ENCODE peak calls at places on chromosomes 1 and 21, in ten cellular contexts. R, W, U, D, Q, J, X, L, O and Z are unnamed samples.

GRCh38 chr1:39854314-39854713 is 29.0 kb downstream of the TRIT1 start:
- DNase-seq in R (no peak), W (no peak), U (no peak), D (no peak), Q (no peak), J (no peak), X (no peak), L (no peak), O (no peak), Z (no peak)

GRCh38 chr21:36627242-36627641 is 71.7 kb upstream of the SIM2 start:
- DNase-seq in R (no peak), W (no peak), U (no peak), D (no peak), Q (peak; percentile 30), J (no peak), X (no peak), L (no peak), O (no peak), Z (no peak)

GRCh38 chr1:12019858-12020509 is 686 bp downstream of the MIIP start:
- DNase-seq in R (no peak), W (peak; percentile 54), U (no peak), D (no peak), Q (peak; percentile 56), J (no peak), X (no peak), L (no peak), O (no peak), Z (no peak)

GRCh38 chr1:28046716-28047115 is 41.7 kb downstream of the EYA3 start:
- DNase-seq in R (no peak), W (no peak), U (no peak), D (no peak), Q (no peak), J (no peak), X (no peak), L (no peak), O (no peak), Z (no peak)

GRCh38 chr1:200279810-200280411 is 129.9 kb downstream of the ZNF281 start:
- DNase-seq in R (peak; percentile 42), W (peak; percentile 63), U (peak; percentile 72), D (no peak), Q (peak; percentile 81), J (peak; percentile 55), X (no peak), L (peak; percentile 36), O (no peak), Z (peak; percentile 53)

GRCh38 chr1:31689821-31690220 is 14.0 kb downstream of the COL16A1 start:
- DNase-seq in R (no peak), W (no peak), U (no peak), D (no peak), Q (peak; percentile 94), J (peak; percentile 67), X (no peak), L (peak; percentile 96), O (no peak), Z (no peak)

GRCh38 chr1:232570007-232570406 is 59.9 kb downstream of the SIPA1L2 start:
- DNase-seq in R (no peak), W (no peak), U (no peak), D (no peak), Q (peak; percentile 55), J (no peak), X (no peak), L (no peak), O (no peak), Z (no peak)

GRCh38 chr1:52264530-52265115 is 101.4 kb downstream of the CC2D1B start:
- DNase-seq in R (no peak), W (no peak), U (no peak), D (no peak), Q (peak; percentile 29), J (no peak), X (no peak), L (no peak), O (no peak), Z (no peak)

GRCh38 chr1:161096015-161096414 is 2.1 kb upstream of the KLHDC9 start:
- DNase-seq in R (no peak), W (no peak), U (no peak), D (no peak), Q (no peak), J (no peak), X (no peak), L (no peak), O (no peak), Z (no peak)

GRCh38 chr1:79004916-79005315 is 1.6 kb downstream of the ADGRL4 start:
- DNase-seq in R (no peak), W (no peak), U (no peak), D (no peak), Q (peak; percentile 52), J (no peak), X (no peak), L (no peak), O (no peak), Z (no peak)

GRCh38 chr1:18936814-18937481 is 19.5 kb downstream of the IFFO2 start:
- DNase-seq in R (no peak), W (no peak), U (no peak), D (no peak), Q (no peak), J (no peak), X (no peak), L (no peak), O (no peak), Z (no peak)

GRCh38 chr1:78676347-78676982 is 26.8 kb downstream of the IFI44 start:
- DNase-seq in R (peak; percentile 50), W (peak; percentile 60), U (peak; percentile 74), D (peak; percentile 62), Q (peak; percentile 86), J (peak; percentile 40), X (no peak), L (peak; percentile 44), O (peak; percentile 74), Z (no peak)

GRCh38 chr1:9529190-9529589 is 10.1 kb upstream of the SLC25A33 start:
- DNase-seq in R (no peak), W (peak; percentile 69), U (no peak), D (peak; percentile 33), Q (peak; percentile 14), J (no peak), X (no peak), L (peak; percentile 19), O (no peak), Z (no peak)

GRCh38 chr1:177142791-177143382 is 21.6 kb downstream of the ASTN1 start:
- DNase-seq in R (no peak), W (no peak), U (no peak), D (no peak), Q (no peak), J (no peak), X (no peak), L (no peak), O (no peak), Z (no peak)

GRCh38 chr1:168298446-168298845 is 17.8 kb downstream of the TBX19 start:
- DNase-seq in R (no peak), W (no peak), U (no peak), D (no peak), Q (no peak), J (no peak), X (no peak), L (no peak), O (no peak), Z (no peak)

DNA sequence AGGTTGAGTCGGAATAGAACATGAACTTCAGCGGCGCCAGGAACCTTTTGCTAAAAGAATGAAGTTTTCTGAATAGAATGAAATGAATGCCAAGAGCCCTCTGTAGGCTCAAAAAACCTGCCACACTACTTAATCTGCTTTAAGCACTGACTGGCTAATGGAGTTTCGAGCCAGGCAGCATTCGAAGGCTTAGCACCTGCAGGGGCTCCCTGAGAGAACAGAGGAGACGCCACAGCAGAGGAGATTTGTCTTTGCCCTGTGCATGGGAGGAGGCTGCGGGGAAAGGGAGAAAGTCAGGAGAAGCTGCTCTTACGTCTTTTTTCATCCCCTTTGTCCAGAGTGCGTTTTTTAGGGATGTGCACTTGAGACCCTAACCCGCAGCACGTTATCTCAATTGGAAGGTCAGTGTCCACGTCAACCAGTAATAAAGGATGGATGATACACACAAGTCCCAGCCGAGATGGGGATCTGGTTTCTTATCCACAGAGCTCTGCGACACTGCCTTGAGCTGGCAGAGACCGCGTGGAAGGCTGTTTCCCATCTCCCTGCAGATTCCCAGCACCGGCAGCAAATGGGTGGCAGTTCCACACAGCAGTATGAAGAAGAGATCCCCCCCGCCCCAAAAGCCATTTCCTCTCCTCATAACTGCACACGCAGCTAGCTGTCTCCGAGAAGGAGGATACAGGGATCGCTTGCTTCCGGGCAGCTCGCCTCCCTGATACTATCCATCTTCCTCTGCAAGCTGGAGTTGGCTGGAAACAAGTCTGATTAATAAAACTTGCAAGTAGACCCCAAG is 641.9 kb downstream of the AJAP1 start:
- DNase-seq in R (no peak), W (no peak), U (peak; percentile 80), D (no peak), Q (no peak), J (no peak), X (no peak), L (no peak), O (no peak), Z (no peak)
- TF ChIP-seq CTCF in R (no peak), W (no peak), U (no peak), D (no peak), Q (no peak), J (no peak), X (no peak), L (no peak), O (no peak), Z (no peak)

GRCh38 chr1:230365723-230366307 is 60.3 kb downstream of the PGBD5 start:
- DNase-seq in R (no peak), W (no peak), U (peak; percentile 36), D (no peak), Q (no peak), J (no peak), X (no peak), L (no peak), O (no peak), Z (no peak)
- TF ChIP-seq CTCF in R (peak; percentile 35), W (peak; percentile 21), U (peak; percentile 33), D (peak; percentile 15), Q (no peak), J (no peak), X (no peak), L (no peak), O (no peak), Z (no peak)

GRCh38 chr1:109655624-109656519 is at the start of gene GSTM4:
- DNase-seq in R (peak; percentile 68), W (peak; percentile 89), U (peak; percentile 86), D (peak; percentile 77), Q (peak; percentile 91), J (peak; percentile 16), X (peak; percentile 90), L (peak; percentile 54), O (peak; percentile 95), Z (peak; percentile 84)
- TF ChIP-seq CTCF in R (no peak), W (peak; percentile 1), U (no peak), D (no peak), Q (peak; percentile 23), J (no peak), X (no peak), L (no peak), O (no peak), Z (no peak)

DNA sequence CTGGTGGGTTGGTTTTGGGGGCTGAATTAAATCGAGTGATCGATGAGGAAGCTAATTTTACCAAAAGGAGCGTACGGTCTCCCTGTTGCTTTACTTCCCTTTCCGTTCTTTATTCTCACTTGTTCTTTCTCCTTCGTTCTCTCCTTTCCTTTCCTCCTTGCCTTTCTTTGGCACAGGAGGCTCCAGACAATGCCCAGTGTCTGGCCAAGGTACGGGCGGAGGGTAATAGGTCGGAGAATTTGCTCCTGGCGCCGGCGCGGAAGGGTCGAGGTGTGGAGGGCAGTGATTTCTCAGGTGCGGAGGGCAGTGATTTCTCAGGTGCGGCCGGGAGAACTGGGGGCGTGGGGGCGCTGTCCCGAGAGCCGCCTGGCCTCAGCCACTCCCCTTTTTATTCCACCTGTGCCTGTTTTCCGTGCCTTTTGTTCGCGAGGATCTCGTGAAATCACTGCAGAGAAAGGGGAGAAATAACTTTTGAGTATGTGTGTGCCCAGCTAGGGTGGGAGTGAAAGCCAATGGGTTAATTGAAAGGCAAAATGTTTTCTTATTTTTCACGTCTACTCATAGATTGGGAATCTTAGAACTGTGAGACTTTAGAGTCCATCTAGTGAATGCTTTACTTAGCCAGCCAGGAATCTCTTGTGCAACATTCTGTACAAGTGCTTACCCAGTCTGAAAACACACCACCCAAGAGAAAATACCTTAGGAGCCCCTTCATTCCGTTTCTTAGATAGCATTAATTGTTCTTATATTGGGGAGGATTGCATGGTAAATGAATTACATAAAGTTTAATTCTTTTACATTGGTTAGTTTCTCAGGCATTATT is 1.3 kb downstream of the FNBP1L start:
- DNase-seq in R (no peak), W (no peak), U (peak; percentile 60), D (no peak), Q (peak; percentile 63), J (no peak), X (no peak), L (peak; percentile 22), O (no peak), Z (peak; percentile 40)
- TF ChIP-seq CTCF in R (no peak), W (no peak), U (peak; percentile 28), D (no peak), Q (no peak), J (no peak), X (no peak), L (peak; percentile 10), O (no peak), Z (no peak)